ENCODE peak calls at places on chromosome 19, in six cellular contexts. T is mesothelial cell of epicardium, M is RWPE1, L is foreskin fibroblast, K is uterus, H is ovary. C is an unnamed sample.

GRCh38 chr19:29810504-29810871 is 1.3 kb upstream of the CCNE1 start:
- DNase-seq in T (no peak), M (peak), L (peak), K (peak), H (peak), C (no peak)

GRCh38 chr19:2575734-2576481 is 100.0 kb downstream of the GADD45B start:
- DNase-seq in T (peak), M (no peak), L (no peak), K (peak), H (peak), C (no peak)

GRCh38 chr19:49331616-49332055 is 3.6 kb upstream of the CD37 start:
- DNase-seq in T (no peak), M (peak), L (peak), K (no peak), H (no peak), C (no peak)

GRCh38 chr19:1906985-1907562 is 1.9 kb downstream of the ADAT3 start:
- DNase-seq in T (no peak), M (no peak), L (no peak), K (no peak), H (no peak), C (no peak)

GRCh38 chr19:43605875-43606568 is 5.9 kb upstream of the SRRM5 start:
- DNase-seq in T (no peak), M (no peak), L (no peak), K (no peak), H (no peak), C (no peak)

GRCh38 chr19:49451430-49452181 is at the start of gene PIH1D1:
- DNase-seq in T (peak), M (peak), L (peak), K (peak), H (peak), C (peak)

GRCh38 chr19:16594131-16594586 is 21.9 kb upstream of the SLC35E1 start:
- DNase-seq in T (no peak), M (no peak), L (no peak), K (no peak), H (no peak), C (no peak)

GRCh38 chr19:49272204-49272603 is 52.8 kb downstream of the SLC6A16 start:
- DNase-seq in T (no peak), M (peak), L (no peak), K (no peak), H (no peak), C (peak)

GRCh38 chr19:575527-576506 is 3.4 kb downstream of the BSG start:
- DNase-seq in T (no peak), M (peak), L (peak), K (peak), H (peak), C (no peak)

GRCh38 chr19:36488118-36488815 is 1.1 kb downstream of the ZNF566 start:
- DNase-seq in T (no peak), M (no peak), L (no peak), K (no peak), H (no peak), C (no peak)

GRCh38 chr19:46371371-46371901 is 24.5 kb downstream of the PPP5C start:
- DNase-seq in T (no peak), M (no peak), L (no peak), K (no peak), H (no peak), C (no peak)

GRCh38 chr19:58091251-58091995 is 6.6 kb downstream of the ZSCAN18 start:
- DNase-seq in T (no peak), M (no peak), L (no peak), K (no peak), H (no peak), C (no peak)

GRCh38 chr19:33811246-33811645 is 14.6 kb downstream of the KCTD15 start:
- DNase-seq in T (no peak), M (no peak), L (no peak), K (no peak), H (no peak), C (no peak)

GRCh38 chr19:33811736-33812387 is 15.2 kb downstream of the KCTD15 start:
- DNase-seq in T (no peak), M (no peak), L (no peak), K (no peak), H (no peak), C (no peak)

GRCh38 chr19:33813391-33814101 is 16.9 kb downstream of the KCTD15 start:
- DNase-seq in T (no peak), M (no peak), L (no peak), K (no peak), H (no peak), C (no peak)

GRCh38 chr19:33814181-33815165 is 17.8 kb downstream of the KCTD15 start:
- DNase-seq in T (no peak), M (no peak), L (no peak), K (no peak), H (no peak), C (no peak)

GRCh38 chr19:33812388-33813330 is 16.0 kb downstream of the KCTD15 start:
- DNase-seq in T (no peak), M (no peak), L (no peak), K (no peak), H (no peak), C (no peak)
- TF ChIP-seq CTCF in T (no peak), M (no peak), L (no peak), K (no peak), H (no peak), C (no peak)

DNA sequence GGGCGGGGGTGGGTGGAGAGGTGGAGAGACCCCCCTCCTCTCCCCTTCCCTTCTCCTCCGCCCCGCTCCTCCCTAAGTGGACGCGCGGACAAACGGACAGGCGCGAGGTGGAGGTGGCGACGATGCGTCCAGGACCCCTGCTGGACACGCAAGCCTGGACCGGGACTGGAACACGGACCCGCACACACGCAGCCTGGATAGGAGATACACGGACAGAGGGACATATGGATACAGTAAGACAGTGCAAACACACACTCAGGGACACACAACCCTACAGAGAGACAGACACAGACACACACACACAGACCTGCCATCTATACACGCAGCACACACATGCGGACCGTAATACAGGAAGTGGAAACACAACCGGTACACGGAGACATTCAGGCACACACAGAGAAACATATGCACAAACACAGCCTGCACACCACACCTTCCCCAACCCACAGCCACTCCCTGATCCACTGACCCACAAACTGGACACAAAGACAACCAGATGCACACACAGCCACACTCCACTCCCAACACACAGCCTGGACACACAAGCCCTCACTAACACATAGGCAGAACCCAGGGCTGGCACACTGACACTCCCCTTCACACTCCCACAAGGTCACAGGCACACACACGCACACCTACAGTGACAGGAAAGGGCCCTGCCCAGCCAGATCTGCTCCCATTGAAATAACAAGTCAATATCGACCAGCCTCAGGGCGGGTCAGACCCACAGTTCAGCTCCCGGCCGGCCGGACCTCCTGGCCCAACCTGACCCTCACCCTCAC is 696 bp upstream of the ERFL start:
- DNase-seq in T (no peak), M (no peak), L (no peak), K (no peak), H (no peak), C (no peak)
- TF ChIP-seq CTCF in T (no peak), M (no peak), L (no peak), K (no peak), H (no peak), C (no peak)

DNA sequence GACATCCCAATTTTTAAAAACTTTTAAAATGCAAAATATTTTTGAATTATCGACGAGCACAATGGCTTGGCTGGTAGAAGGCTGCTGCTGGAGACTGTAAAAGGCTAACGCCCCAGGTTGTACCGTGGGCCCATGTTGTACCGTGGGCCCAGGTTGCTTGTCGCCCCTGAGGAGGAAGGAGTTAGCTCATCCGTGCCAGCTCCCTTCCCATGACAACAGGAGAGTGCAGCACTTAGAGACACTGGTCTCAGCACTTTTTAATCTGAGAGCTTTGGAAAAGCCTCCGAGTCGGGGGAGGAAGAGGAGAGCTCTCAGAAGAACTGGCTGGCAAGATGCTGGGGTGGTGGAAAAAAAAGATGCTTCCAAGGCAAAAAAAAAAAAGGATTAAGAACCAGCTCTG is 50.3 kb upstream of the CACNA1A start:
- DNase-seq in T (no peak), M (no peak), L (no peak), K (no peak), H (no peak), C (no peak)
- TF ChIP-seq CTCF in T (no peak), M (no peak), L (no peak), K (no peak), H (no peak), C (no peak)

GRCh38 chr19:4246767-4247593 is at the start of gene YJU2:
- DNase-seq in T (peak), M (peak), L (peak), K (peak), H (peak), C (peak)
- TF ChIP-seq CTCF in T (no peak), M (peak), L (peak), K (peak), H (peak), C (peak)

GRCh38 chr19:11286312-11286974 is 9.5 kb upstream of the TSPAN16 start:
- DNase-seq in T (no peak), M (no peak), L (peak), K (no peak), H (no peak), C (no peak)
- TF ChIP-seq CTCF in T (no peak), M (no peak), L (no peak), K (no peak), H (peak), C (no peak)

GRCh38 chr19:50486823-50487515 is 10.3 kb upstream of the GARIN5A start:
- DNase-seq in T (no peak), M (no peak), L (no peak), K (no peak), H (no peak), C (no peak)
- TF ChIP-seq CTCF in T (peak), M (peak), L (peak), K (no peak), H (no peak), C (peak)

GRCh38 chr19:48127561-48127960 is 16.9 kb upstream of the PLA2G4C start:
- DNase-seq in T (no peak), M (no peak), L (no peak), K (no peak), H (no peak), C (no peak)

GRCh38 chr19:48121066-48121465 is 10.4 kb upstream of the PLA2G4C start:
- DNase-seq in T (no peak), M (no peak), L (no peak), K (no peak), H (no peak), C (no peak)

GRCh38 chr19:48122421-48122820 is 11.8 kb upstream of the PLA2G4C start:
- DNase-seq in T (no peak), M (no peak), L (no peak), K (no peak), H (no peak), C (no peak)

GRCh38 chr19:48121909-48122371 is 11.3 kb upstream of the PLA2G4C start:
- DNase-seq in T (no peak), M (peak), L (peak), K (peak), H (no peak), C (no peak)

DNA sequence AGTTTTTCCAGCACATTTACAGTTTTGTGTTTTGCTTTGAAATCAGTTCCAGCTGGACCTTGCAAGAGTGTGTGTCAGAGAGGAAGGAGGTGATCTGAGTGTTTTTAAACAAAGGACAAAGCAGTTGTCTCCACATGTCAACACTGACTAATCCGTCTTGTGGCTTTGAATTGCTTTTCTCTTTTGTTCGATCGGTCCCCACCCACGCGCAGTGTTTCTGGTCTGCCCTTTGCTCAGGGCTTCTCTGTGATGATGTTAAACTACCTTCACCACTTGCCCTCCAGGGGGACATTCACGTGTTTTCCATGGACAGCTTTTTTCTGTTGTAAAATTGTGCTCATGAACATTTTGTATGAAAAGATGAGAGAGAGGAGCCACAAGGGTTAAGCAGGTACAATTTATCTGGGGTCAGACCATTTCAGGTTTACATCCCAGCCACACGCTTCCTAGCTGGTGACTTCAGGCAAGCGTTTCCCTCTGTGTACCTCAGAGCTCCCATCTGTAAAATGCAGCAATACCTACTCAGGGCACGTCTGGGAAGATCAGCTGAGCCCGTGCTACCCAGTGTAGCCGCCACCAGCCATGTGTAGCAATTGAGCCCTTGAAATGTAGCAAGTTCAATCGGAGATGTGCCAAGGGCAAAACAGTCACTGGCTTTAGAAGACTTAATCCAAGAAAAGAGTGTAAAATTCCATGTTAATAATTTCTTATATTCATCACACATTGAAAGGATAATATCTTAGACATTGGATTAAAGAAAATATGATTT is 13.5 kb upstream of the PLA2G4C start:
- DNase-seq in T (no peak), M (peak), L (peak), K (no peak), H (no peak), C (no peak)
- TF ChIP-seq CTCF in T (no peak), M (no peak), L (peak), K (no peak), H (no peak), C (peak)

DNA sequence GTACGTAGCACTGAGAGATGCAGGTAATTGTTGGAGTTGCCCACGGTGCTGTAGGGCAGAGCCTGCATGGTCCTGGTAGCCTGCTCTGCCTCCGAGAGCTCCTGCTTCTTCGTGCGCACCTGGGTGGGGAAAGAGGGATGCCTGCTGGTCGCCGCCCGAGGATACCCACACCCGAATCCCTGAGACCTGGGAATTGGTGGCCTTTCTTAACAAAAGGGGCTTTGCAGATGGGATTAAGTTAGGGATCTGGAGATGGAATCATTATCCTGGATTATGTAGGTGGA is 9.4 kb downstream of the C3 start:
- DNase-seq in T (no peak), M (no peak), L (no peak), K (no peak), H (no peak), C (no peak)
- TF ChIP-seq CTCF in T (no peak), M (no peak), L (no peak), K (no peak), H (no peak), C (no peak)